ENCODE peak calls at places on chromosomes 2 and 18, in seven cellular contexts. Y is GM23248, G is GM23338, K is SK-N-SH, T is OCI-LY7, R is PC-3, X is neural progenitor cell. L is an unnamed sample.

GRCh38 chr2:102619414-102620319 is at the start of gene SLC9A2:
- DNase-seq in Y (peak; percentile 21), G (peak; percentile 76), K (peak; percentile 33), T (no peak), R (peak; percentile 38), X (peak; percentile 89), L (peak; percentile 72)

GRCh38 chr2:161238559-161239415 is 69.4 kb upstream of the PSMD14 start:
- DNase-seq in Y (peak; percentile 73), G (peak; percentile 96), K (peak; percentile 80), T (peak; percentile 35), R (peak; percentile 48), X (peak; percentile 88), L (peak; percentile 69)

GRCh38 chr2:234879671-234880455 is 72.0 kb upstream of the SH3BP4 start:
- DNase-seq in Y (peak; percentile 34), G (no peak), K (no peak), T (no peak), R (peak; percentile 17), X (no peak), L (no peak)

GRCh38 chr18:44126598-44126997 is 554.1 kb upstream of the SETBP1 start:
- DNase-seq in Y (no peak), G (no peak), K (no peak), T (no peak), R (no peak), X (no peak), L (no peak)

GRCh38 chr2:128232965-128233789 is 85.5 kb downstream of the HS6ST1 start:
- DNase-seq in Y (peak; percentile 86), G (peak; percentile 94), K (peak; percentile 97), T (peak; percentile 76), R (peak; percentile 74), X (peak; percentile 92), L (peak; percentile 93)

GRCh38 chr2:43324589-43325447 is 98.4 kb upstream of the ZFP36L2 start:
- DNase-seq in Y (no peak), G (no peak), K (no peak), T (no peak), R (no peak), X (no peak), L (no peak)

GRCh38 chr2:197108758-197109157 is 182.3 kb upstream of the PGAP1 start:
- DNase-seq in Y (peak; percentile 95), G (no peak), K (peak; percentile 36), T (no peak), R (peak; percentile 46), X (no peak), L (no peak)

GRCh38 chr2:78411284-78411683 is 614.2 kb upstream of the REG3G start:
- DNase-seq in Y (no peak), G (no peak), K (no peak), T (no peak), R (no peak), X (no peak), L (no peak)

GRCh38 chr2:68325056-68325455 is 5.3 kb upstream of the CNRIP1 start:
- DNase-seq in Y (no peak), G (no peak), K (no peak), T (no peak), R (no peak), X (no peak), L (no peak)

GRCh38 chr18:13366541-13366940 is 148.0 kb downstream of the LDLRAD4 start:
- DNase-seq in Y (no peak), G (no peak), K (no peak), T (no peak), R (no peak), X (no peak), L (peak; percentile 2)

GRCh38 chr2:46945671-46946070 is 30.1 kb upstream of the MCFD2 start:
- DNase-seq in Y (no peak), G (no peak), K (no peak), T (no peak), R (no peak), X (no peak), L (no peak)

GRCh38 chr2:27622921-27623384 is 5.9 kb downstream of the CCDC121 start:
- DNase-seq in Y (peak; percentile 83), G (peak; percentile 51), K (no peak), T (no peak), R (peak; percentile 79), X (no peak), L (no peak)

GRCh38 chr2:222193328-222194008 is 105.3 kb downstream of the PAX3 start:
- DNase-seq in Y (no peak), G (no peak), K (no peak), T (no peak), R (no peak), X (peak; percentile 23), L (peak; percentile 6)

GRCh38 chr2:136057023-136057801 is 60.7 kb downstream of the CXCR4 start:
- DNase-seq in Y (no peak), G (no peak), K (no peak), T (peak; percentile 29), R (no peak), X (no peak), L (no peak)

GRCh38 chr2:238027591-238028415 is 33.0 kb upstream of the SCLY start:
- DNase-seq in Y (no peak), G (no peak), K (no peak), T (no peak), R (no peak), X (no peak), L (no peak)

GRCh38 chr2:231425291-231425810 is 29.8 kb downstream of the B3GNT7 start:
- DNase-seq in Y (no peak), G (no peak), K (no peak), T (no peak), R (no peak), X (no peak), L (no peak)
- TF ChIP-seq EZH2phosphoT487 in Y (no peak), G (no peak), K (no peak), T (no peak), R (no peak), X (no peak), L (no peak)

GRCh38 chr2:25233916-25234610 is 65.7 kb upstream of the POMC start:
- DNase-seq in Y (no peak), G (no peak), K (no peak), T (no peak), R (no peak), X (no peak), L (no peak)

GRCh38 chr2:25237764-25238163 is 69.4 kb upstream of the POMC start:
- DNase-seq in Y (no peak), G (no peak), K (no peak), T (no peak), R (no peak), X (no peak), L (no peak)

GRCh38 chr2:25236736-25237135 is 68.4 kb upstream of the POMC start:
- DNase-seq in Y (no peak), G (no peak), K (no peak), T (no peak), R (no peak), X (no peak), L (no peak)

GRCh38 chr2:25232248-25232825 is 64.0 kb upstream of the POMC start:
- DNase-seq in Y (no peak), G (no peak), K (no peak), T (no peak), R (no peak), X (no peak), L (no peak)

DNA sequence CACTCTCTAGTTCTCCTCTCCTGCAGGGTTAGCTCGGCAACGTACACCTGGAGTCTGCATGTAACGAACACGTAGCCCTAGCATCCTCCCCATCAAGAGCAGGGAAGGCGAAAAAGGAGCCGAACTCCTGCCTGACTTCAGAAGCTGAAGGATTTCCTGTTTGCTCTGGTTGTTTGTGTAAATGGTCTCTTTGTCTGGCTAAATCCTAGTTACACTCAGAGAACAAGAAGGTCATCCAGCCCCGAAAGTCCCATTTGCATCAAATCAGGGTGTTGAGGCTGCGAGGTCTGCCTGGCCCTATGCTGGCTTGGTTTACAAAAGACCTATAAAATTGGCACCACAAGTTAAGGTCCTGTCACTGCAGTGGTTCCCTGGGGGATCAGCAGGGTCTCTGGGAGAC is 66.4 kb upstream of the POMC start:
- DNase-seq in Y (no peak), G (no peak), K (no peak), T (no peak), R (no peak), X (no peak), L (no peak)
- TF ChIP-seq EZH2phosphoT487 in Y (no peak), G (no peak), K (no peak), T (no peak), R (no peak), X (no peak), L (no peak)

GRCh38 chr2:54575379-54575888 is 119.3 kb downstream of the SPTBN1 start:
- DNase-seq in Y (peak; percentile 36), G (no peak), K (no peak), T (no peak), R (peak; percentile 46), X (no peak), L (peak; percentile 41)

GRCh38 chr2:54573532-54573915 is 117.4 kb downstream of the SPTBN1 start:
- DNase-seq in Y (no peak), G (no peak), K (no peak), T (no peak), R (no peak), X (no peak), L (no peak)

GRCh38 chr2:54572636-54573531 is 116.8 kb downstream of the SPTBN1 start:
- DNase-seq in Y (peak; percentile 68), G (no peak), K (no peak), T (no peak), R (peak; percentile 43), X (no peak), L (peak; percentile 28)

GRCh38 chr2:54574860-54575247 is 118.7 kb downstream of the SPTBN1 start:
- DNase-seq in Y (no peak), G (no peak), K (no peak), T (no peak), R (no peak), X (no peak), L (no peak)

GRCh38 chr2:54574107-54574859 is 118.2 kb downstream of the SPTBN1 start:
- DNase-seq in Y (peak; percentile 49), G (no peak), K (no peak), T (peak; percentile 44), R (peak; percentile 32), X (no peak), L (peak; percentile 85)
- TF ChIP-seq EZH2phosphoT487 in Y (no peak), G (no peak), K (no peak), T (no peak), R (no peak), X (no peak), L (no peak)

GRCh38 chr2:71385008-71385407 is 53.4 kb downstream of the ZNF638 start:
- DNase-seq in Y (peak; percentile 77), G (no peak), K (no peak), T (no peak), R (no peak), X (no peak), L (peak; percentile 7)
- TF ChIP-seq EZH2phosphoT487 in Y (no peak), G (no peak), K (no peak), T (no peak), R (no peak), X (no peak), L (no peak)

DNA sequence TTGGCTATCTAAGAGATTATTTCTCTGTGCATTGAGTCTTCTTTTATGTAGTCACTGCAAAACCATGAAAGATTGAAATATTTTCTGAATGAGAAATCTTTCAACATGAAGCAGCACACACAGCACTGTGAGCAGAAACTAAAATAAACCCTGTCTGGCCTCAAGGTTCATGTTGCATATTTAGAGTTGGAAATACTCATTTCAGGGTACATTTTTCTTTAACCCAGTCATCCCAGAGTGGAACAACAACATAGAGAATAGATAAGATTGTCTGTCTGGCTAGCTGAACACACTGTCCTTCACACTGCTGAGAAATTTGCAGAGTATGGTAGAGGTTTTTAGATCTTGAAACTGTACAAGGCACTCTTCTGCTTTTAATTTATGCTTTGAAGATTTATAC is 24.8 kb upstream of the FN1 start:
- DNase-seq in Y (peak; percentile 91), G (no peak), K (no peak), T (no peak), R (peak; percentile 37), X (no peak), L (peak; percentile 41)
- TF ChIP-seq EZH2phosphoT487 in Y (peak; percentile 49), G (no peak), K (no peak), T (no peak), R (no peak), X (no peak), L (no peak)